ENCODE peak calls at places on chromosomes 2 and 18, in four cellular contexts. D is heart left ventricle, U is HFFc6, E is GM06990. R is an unnamed sample.

GRCh38 chr2:169173876-169174275 is 104.5 kb downstream of the DHRS9 start:
- DNase-seq in D (no peak), U (no peak), E (no peak), R (no peak)

GRCh38 chr2:151247432-151247831 is 14.2 kb downstream of the RBM43 start:
- DNase-seq in D (no peak), U (no peak), E (no peak), R (no peak)

GRCh38 chr2:39583781-39584180 is 81.9 kb upstream of the TMEM178A start:
- DNase-seq in D (no peak), U (no peak), E (no peak), R (no peak)

GRCh38 chr2:216339456-216340279 is 32.6 kb downstream of the MARCHF4 start:
- DNase-seq in D (peak), U (peak), E (no peak), R (no peak)

GRCh38 chr2:95024960-95025405 is 525 bp upstream of the MAL start:
- DNase-seq in D (no peak), U (no peak), E (no peak), R (no peak)

GRCh38 chr2:164495491-164496223 is 125.6 kb downstream of the GRB14 start:
- DNase-seq in D (no peak), U (peak), E (no peak), R (no peak)

GRCh38 chr2:46945671-46946070 is 30.1 kb upstream of the MCFD2 start:
- DNase-seq in D (no peak), U (no peak), E (no peak), R (no peak)

GRCh38 chr2:240134466-240134865 is 1.6 kb downstream of the COPS9 start:
- DNase-seq in D (no peak), U (no peak), E (no peak), R (no peak)

GRCh38 chr2:236612737-236613136 is 43.1 kb downstream of the ACKR3 start:
- DNase-seq in D (no peak), U (no peak), E (no peak), R (no peak)

GRCh38 chr2:13481201-13481600 is 764.5 kb downstream of the TRIB2 start:
- DNase-seq in D (no peak), U (no peak), E (no peak), R (no peak)

GRCh38 chr2:240586919-240587800 is 626 bp downstream of the CAPN10 start:
- DNase-seq in D (no peak), U (peak), E (no peak), R (peak)

GRCh38 chr2:99481941-99482340 is 7.9 kb downstream of the REV1 start:
- DNase-seq in D (no peak), U (no peak), E (no peak), R (no peak)

GRCh38 chr18:498901-499300 is 1.6 kb downstream of the COLEC12 start:
- DNase-seq in D (no peak), U (no peak), E (no peak), R (no peak)

GRCh38 chr18:36752929-36753865 is 75.6 kb downstream of the TPGS2 start:
- DNase-seq in D (no peak), U (no peak), E (no peak), R (no peak)

GRCh38 chr2:20179755-20180594 is 45.0 kb downstream of the SDC1 start:
- DNase-seq in D (no peak), U (no peak), E (no peak), R (no peak)

GRCh38 chr18:23422751-23423418 is 30.2 kb upstream of the RIOK3 start:
- DNase-seq in D (no peak), U (peak), E (peak), R (peak)

GRCh38 chr2:10322973-10323372 is 20.3 kb downstream of the HPCAL1 start:
- DNase-seq in D (no peak), U (no peak), E (no peak), R (no peak)

GRCh38 chr18:32439802-32440201 is 30.9 kb downstream of the GAREM1 start:
- DNase-seq in D (no peak), U (no peak), E (no peak), R (no peak)

GRCh38 chr2:150425121-150425559 is 62.3 kb downstream of the RND3 start:
- DNase-seq in D (peak), U (no peak), E (no peak), R (no peak)

GRCh38 chr18:20971886-20972267 is 139.7 kb downstream of the ROCK1 start:
- DNase-seq in D (no peak), U (peak), E (no peak), R (peak)

GRCh38 chr2:149038442-149039212 is at the start of gene LYPD6B:
- DNase-seq in D (no peak), U (no peak), E (peak), R (peak)

GRCh38 chr2:134433469-134433868 is 179.6 kb downstream of the MGAT5 start:
- DNase-seq in D (no peak), U (no peak), E (no peak), R (no peak)

GRCh38 chr18:13159579-13159978 is 59.0 kb upstream of the LDLRAD4 start:
- DNase-seq in D (no peak), U (peak), E (no peak), R (peak)

GRCh38 chr2:44136186-44136585 is 32.5 kb upstream of the PPM1B start:
- DNase-seq in D (no peak), U (peak), E (no peak), R (no peak)

GRCh38 chr2:159129807-159130206 is 156.7 kb downstream of the WDSUB1 start:
- DNase-seq in D (peak), U (no peak), E (no peak), R (no peak)

GRCh38 chr2:184452907-184453306 is 145.4 kb upstream of the ZNF804A start:
- DNase-seq in D (no peak), U (no peak), E (no peak), R (no peak)

GRCh38 chr2:133952896-133953295 is 301.0 kb upstream of the MGAT5 start:
- DNase-seq in D (no peak), U (no peak), E (no peak), R (no peak)

GRCh38 chr18:48672671-48673340 is 134.0 kb downstream of the CTIF start:
- DNase-seq in D (no peak), U (no peak), E (no peak), R (no peak)

DNA sequence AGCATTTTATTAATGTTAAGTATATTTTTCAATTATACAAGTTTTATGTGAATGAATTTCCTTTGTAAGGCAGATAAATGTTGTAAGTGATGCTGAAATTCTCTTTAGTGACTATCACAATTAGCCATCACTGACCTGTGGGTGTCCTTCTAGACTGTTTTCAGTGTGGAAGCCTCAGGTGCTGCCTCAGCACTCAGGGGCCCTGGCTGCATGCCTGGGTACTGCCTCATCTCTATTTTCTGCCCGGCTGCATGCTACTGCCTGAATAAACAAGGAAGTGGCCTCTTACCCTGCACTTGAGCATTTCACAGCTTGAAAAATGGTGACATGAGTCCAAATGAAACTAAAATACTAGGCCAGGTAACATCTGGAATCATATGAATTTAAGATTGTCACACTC is 787.6 kb upstream of the SALL3 start:
- DNase-seq in D (no peak), U (no peak), E (no peak), R (no peak)
- TF ChIP-seq CTCF in D (no peak), U (no peak), E (no peak), R (no peak)

GRCh38 chr2:160538115-160538514 is 44.5 kb upstream of the RBMS1 start:
- DNase-seq in D (no peak), U (no peak), E (no peak), R (no peak)

GRCh38 chr2:160533482-160533881 is 39.9 kb upstream of the RBMS1 start:
- DNase-seq in D (no peak), U (peak), E (no peak), R (no peak)

GRCh38 chr2:160534249-160534648 is 40.6 kb upstream of the RBMS1 start:
- DNase-seq in D (no peak), U (no peak), E (no peak), R (no peak)

GRCh38 chr2:160534996-160535395 is 41.4 kb upstream of the RBMS1 start:
- DNase-seq in D (no peak), U (no peak), E (no peak), R (no peak)

GRCh38 chr2:160532388-160532787 is 38.8 kb upstream of the RBMS1 start:
- DNase-seq in D (no peak), U (no peak), E (no peak), R (no peak)
- TF ChIP-seq CTCF in D (no peak), U (no peak), E (no peak), R (no peak)

GRCh38 chr2:59932341-59932740 is 621.1 kb downstream of the BCL11A start:
- DNase-seq in D (no peak), U (no peak), E (no peak), R (no peak)

GRCh38 chr2:59933948-59934347 is 619.5 kb downstream of the BCL11A start:
- DNase-seq in D (no peak), U (no peak), E (no peak), R (no peak)

GRCh38 chr2:59936031-59936430 is 617.4 kb downstream of the BCL11A start:
- DNase-seq in D (no peak), U (no peak), E (no peak), R (no peak)

GRCh38 chr2:59939173-59939572 is 614.3 kb downstream of the BCL11A start:
- DNase-seq in D (no peak), U (no peak), E (no peak), R (no peak)

GRCh38 chr2:59935005-59935404 is 618.4 kb downstream of the BCL11A start:
- DNase-seq in D (no peak), U (no peak), E (no peak), R (no peak)
- TF ChIP-seq CTCF in D (no peak), U (no peak), E (peak), R (no peak)

DNA sequence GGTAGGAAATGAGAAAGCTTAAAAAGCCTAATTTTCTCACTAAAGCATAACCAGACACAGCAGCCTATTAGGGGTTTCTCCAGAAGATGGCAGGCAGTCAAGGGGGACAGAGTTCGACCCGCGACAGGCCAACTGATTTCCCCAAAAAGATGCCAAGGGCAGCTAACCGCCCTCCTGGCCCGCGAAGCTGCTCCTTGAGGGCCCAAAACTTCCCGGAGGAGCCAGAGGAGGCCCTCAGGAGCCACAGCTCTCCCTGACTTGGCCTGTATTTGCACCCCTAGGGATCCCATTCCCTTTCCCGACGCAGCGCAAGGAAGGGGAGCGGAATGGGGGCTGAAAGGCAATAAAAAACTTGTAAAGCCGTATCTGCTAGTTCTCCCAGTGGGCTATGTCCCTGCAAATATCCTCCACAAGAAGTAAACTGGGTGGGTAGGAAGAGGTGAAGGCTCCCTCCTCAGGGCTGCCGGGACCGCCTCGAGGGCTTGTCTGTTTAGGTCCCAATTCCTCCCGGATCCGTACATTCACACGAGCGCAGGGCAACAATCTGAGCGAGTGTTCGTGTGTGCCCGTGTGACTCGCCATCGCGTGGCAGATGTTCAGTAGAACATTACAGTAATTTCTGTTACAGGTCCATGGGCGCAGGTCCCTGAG is 756 bp upstream of the NAGK start:
- DNase-seq in D (no peak), U (no peak), E (no peak), R (peak)
- TF ChIP-seq CTCF in D (no peak), U (peak), E (no peak), R (peak)

DNA sequence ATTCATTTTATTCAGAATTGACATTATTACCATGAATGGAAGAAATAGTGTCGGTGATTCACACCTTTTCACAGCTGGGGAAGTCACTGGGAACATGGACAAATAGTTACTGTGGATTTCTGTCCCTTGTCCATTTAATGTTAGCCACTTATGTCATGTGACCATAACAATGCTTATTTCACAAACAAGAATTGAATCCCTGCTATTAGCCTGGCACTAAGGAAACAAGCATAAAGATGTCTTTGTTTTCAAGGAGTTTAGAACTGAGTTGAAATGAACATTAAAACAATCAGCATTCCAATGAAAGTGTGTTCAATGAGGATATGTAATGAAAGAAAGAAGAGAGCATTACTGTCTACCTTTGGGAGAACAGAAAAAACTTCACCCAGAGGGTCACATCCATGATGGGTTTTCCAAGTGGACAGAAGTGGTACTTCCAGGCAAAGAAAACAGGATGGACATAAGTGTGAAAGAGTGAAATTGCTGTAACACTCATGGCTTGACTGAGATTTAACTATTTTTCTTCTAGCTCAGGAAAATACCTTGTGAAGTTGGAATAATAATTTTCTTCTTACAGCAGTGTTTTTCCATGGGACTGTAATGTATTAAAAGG is 324.5 kb upstream of the UBE2E3 start:
- DNase-seq in D (no peak), U (no peak), E (no peak), R (no peak)
- TF ChIP-seq CTCF in D (peak), U (peak), E (no peak), R (no peak)

GRCh38 chr2:203279288-203279687 is 40.5 kb downstream of the CYP20A1 start:
- DNase-seq in D (no peak), U (no peak), E (no peak), R (no peak)
- TF ChIP-seq CTCF in D (no peak), U (no peak), E (no peak), R (no peak)

GRCh38 chr18:9055626-9056025 is 46.9 kb upstream of the NDUFV2 start:
- DNase-seq in D (no peak), U (no peak), E (no peak), R (no peak)

GRCh38 chr18:9057646-9058045 is 44.9 kb upstream of the NDUFV2 start:
- DNase-seq in D (no peak), U (no peak), E (no peak), R (no peak)

GRCh38 chr18:9053814-9054213 is 48.7 kb upstream of the NDUFV2 start:
- DNase-seq in D (no peak), U (no peak), E (no peak), R (no peak)

GRCh38 chr18:9058426-9058825 is 44.1 kb upstream of the NDUFV2 start:
- DNase-seq in D (no peak), U (no peak), E (no peak), R (no peak)

GRCh38 chr18:9055185-9055584 is 47.3 kb upstream of the NDUFV2 start:
- DNase-seq in D (no peak), U (peak), E (no peak), R (peak)
- TF ChIP-seq CTCF in D (peak), U (peak), E (peak), R (peak)

DNA sequence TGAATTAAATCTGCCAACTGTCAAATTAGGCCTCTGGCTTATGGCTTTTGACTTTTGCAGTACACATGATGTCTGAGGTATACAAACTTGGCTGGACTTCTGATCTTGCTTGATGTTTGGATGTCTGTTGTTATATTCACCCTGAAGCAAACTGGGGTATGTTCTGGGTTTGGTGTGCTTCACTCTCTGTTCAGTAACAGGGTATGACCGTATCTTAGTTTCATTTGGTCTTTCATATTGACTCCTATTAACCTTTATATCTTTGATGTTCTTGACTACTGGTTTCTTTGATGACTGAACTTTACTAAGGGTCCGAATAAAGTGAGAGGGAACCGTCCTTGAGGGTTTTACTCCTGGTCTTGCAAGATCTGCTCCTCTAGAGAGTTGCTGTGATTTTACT is 8.2 kb downstream of the CKAP2L start:
- DNase-seq in D (no peak), U (no peak), E (no peak), R (no peak)
- TF ChIP-seq CTCF in D (no peak), U (no peak), E (no peak), R (no peak)

GRCh38 chr2:55048925-55049793 is 1.1 kb downstream of the RTN4 start:
- DNase-seq in D (peak), U (peak), E (peak), R (peak)

GRCh38 chr2:55049794-55050132 is 488 bp downstream of the RTN4 start:
- DNase-seq in D (no peak), U (no peak), E (no peak), R (no peak)

GRCh38 chr2:55048514-55048924 is 1.7 kb downstream of the RTN4 start:
- DNase-seq in D (peak), U (peak), E (no peak), R (no peak)

GRCh38 chr2:55051026-55051866 is 995 bp upstream of the RTN4 start:
- DNase-seq in D (peak), U (peak), E (no peak), R (no peak)

DNA sequence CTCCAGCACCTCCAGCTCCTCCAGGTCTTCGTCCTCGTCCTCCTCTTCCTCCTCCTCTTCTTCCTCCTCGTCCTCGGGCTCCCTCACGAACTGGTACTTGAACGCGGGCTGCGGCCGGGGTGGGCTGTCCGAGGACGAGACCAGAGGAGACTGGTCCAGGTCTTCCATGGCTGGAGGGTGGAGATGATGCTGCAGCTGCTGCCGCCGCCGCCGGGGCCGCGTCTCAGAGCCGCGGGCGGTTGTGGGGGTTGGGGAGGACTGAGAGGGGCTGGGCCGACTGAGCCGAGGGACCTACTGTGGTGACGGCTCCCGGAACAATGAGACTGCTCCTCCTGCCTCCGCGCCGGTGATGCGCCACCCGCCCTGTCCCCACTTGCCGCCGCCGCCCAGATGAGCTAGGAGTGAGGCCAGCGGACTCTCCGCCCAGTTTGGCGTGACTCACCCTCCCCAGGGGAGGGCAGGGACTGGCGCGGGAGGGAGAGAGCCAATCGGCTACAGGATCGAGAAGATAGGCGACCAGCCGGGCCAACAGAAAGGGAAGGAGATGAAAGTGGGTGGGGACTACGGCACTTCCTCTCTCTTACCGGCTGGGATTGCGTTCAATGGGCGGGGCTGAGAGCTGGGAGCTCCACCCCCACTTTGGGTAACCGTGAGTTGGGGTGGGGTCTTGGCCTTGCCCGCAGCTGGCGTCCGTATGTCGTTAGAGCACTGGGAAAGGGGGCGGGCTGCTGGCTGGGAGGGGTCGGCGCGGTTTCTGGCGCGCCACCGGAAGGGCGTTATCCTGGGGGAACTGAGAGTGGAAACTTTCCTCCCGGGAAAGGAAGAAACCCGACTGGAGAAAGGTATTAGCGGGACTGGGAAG is at the start of gene RTN4:
- DNase-seq in D (peak), U (peak), E (peak), R (peak)
- TF ChIP-seq CTCF in D (no peak), U (no peak), E (peak), R (no peak)

GRCh38 chr2:219739866-219740440 is 112.5 kb downstream of the SLC4A3 start:
- DNase-seq in D (no peak), U (no peak), E (no peak), R (no peak)

GRCh38 chr2:219733746-219734145 is 106.3 kb downstream of the SLC4A3 start:
- DNase-seq in D (no peak), U (no peak), E (no peak), R (no peak)

GRCh38 chr2:219739061-219739460 is 111.6 kb downstream of the SLC4A3 start:
- DNase-seq in D (no peak), U (no peak), E (no peak), R (no peak)

GRCh38 chr2:219736196-219736595 is 108.8 kb downstream of the SLC4A3 start:
- DNase-seq in D (no peak), U (peak), E (no peak), R (peak)

DNA sequence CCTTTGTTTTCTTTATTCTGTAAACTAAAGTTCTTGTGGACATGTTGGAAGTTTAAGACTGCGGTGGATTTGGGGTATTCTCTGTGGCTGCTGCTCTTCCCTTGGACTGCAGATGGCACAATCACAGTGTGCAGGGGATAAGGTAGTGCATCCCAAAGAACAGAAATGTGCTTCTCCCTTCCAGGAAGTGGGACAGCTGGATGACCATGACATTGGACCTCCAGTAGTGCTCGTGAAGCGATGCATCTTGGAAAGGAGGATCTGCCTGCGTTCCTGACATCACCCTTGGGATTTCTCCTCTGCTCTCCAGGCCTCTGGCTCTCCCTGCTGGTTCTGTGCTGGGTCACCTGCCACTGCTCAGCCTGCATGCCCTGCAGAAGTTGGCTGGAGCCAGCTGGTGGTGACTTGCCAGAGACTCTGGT is 109.9 kb downstream of the SLC4A3 start:
- DNase-seq in D (peak), U (peak), E (no peak), R (no peak)
- TF ChIP-seq CTCF in D (peak), U (peak), E (peak), R (peak)

R was measured in GM10248.